ENCODE peak calls at places on chromosome 15, in four cellular contexts. One of them, this sample, is unnamed. For H3K9me3, the result is how much of the 10 kb centered on the place peaks cover.

GRCh38 chr15:88894819-88895767 is at the start of gene HAPLN3:
- DNase-seq in neuronal stem cell: no peak
- DNase-seq in fibroblast of lung: peak
- DNase-seq in hepatocyte: peak
- DNase-seq in this sample: peak

GRCh38 chr15:82986442-82986780 is 401 bp downstream of the RAMAC start:
- DNase-seq in neuronal stem cell: no peak
- DNase-seq in hepatocyte: no peak
- DNase-seq in fibroblast of lung: no peak
- DNase-seq in this sample: no peak

GRCh38 chr15:48577495-48577894 is 68.0 kb downstream of the FBN1 start:
- DNase-seq in fibroblast of lung: peak
- DNase-seq in neuronal stem cell: no peak
- DNase-seq in hepatocyte: no peak
- DNase-seq in this sample: peak

GRCh38 chr15:73467758-73468157 is 24.8 kb downstream of the REC114 start:
- DNase-seq in hepatocyte: no peak
- DNase-seq in neuronal stem cell: no peak
- DNase-seq in fibroblast of lung: no peak
- DNase-seq in this sample: no peak

GRCh38 chr15:75891895-75892294 is 11.8 kb upstream of the FBXO22 start:
- DNase-seq in neuronal stem cell: no peak
- DNase-seq in hepatocyte: peak
- DNase-seq in fibroblast of lung: peak
- DNase-seq in this sample: peak

GRCh38 chr15:52976050-52976449 is 185.9 kb upstream of the ONECUT1 start:
- DNase-seq in hepatocyte: peak
- DNase-seq in neuronal stem cell: no peak
- DNase-seq in fibroblast of lung: no peak
- DNase-seq in this sample: no peak

GRCh38 chr15:81863157-81863556 is 182.7 kb downstream of the MEX3B start:
- DNase-seq in neuronal stem cell: no peak
- DNase-seq in hepatocyte: no peak
- DNase-seq in fibroblast of lung: peak
- DNase-seq in this sample: peak

GRCh38 chr15:89399070-89399389 is 64.4 kb upstream of the POLG start:
- DNase-seq in hepatocyte: no peak
- DNase-seq in fibroblast of lung: no peak
- DNase-seq in neuronal stem cell: no peak
- DNase-seq in this sample: no peak

GRCh38 chr15:52569244-52569585 is 385 bp upstream of the ARPP19 start:
- DNase-seq in fibroblast of lung: no peak
- DNase-seq in neuronal stem cell: no peak
- DNase-seq in hepatocyte: no peak
- DNase-seq in this sample: no peak

GRCh38 chr15:70347766-70348558 is 250.2 kb upstream of the TLE3 start:
- DNase-seq in hepatocyte: no peak
- DNase-seq in fibroblast of lung: no peak
- DNase-seq in neuronal stem cell: no peak
- DNase-seq in this sample: no peak

GRCh38 chr15:25184356-25185155 is 229.8 kb downstream of the SNRPN start:
- DNase-seq in hepatocyte: no peak
- DNase-seq in neuronal stem cell: no peak
- DNase-seq in fibroblast of lung: no peak
- DNase-seq in this sample: no peak

GRCh38 chr15:90219421-90220141 is 14.2 kb downstream of the CIB1 start:
- DNase-seq in fibroblast of lung: no peak
- DNase-seq in neuronal stem cell: peak
- DNase-seq in hepatocyte: peak
- DNase-seq in this sample: peak

GRCh38 chr15:32831458-32831857 is 113.7 kb downstream of the GREM1 start:
- DNase-seq in fibroblast of lung: peak
- DNase-seq in hepatocyte: no peak
- DNase-seq in neuronal stem cell: no peak
- DNase-seq in this sample: no peak

GRCh38 chr15:51494411-51495314 is 127.9 kb downstream of the DMXL2 start:
- DNase-seq in hepatocyte: no peak
- DNase-seq in neuronal stem cell: no peak
- DNase-seq in fibroblast of lung: peak
- DNase-seq in this sample: peak

GRCh38 chr15:72339777-72340177 is 19.8 kb upstream of the CELF6 start:
- DNase-seq in fibroblast of lung: peak
- DNase-seq in neuronal stem cell: no peak
- DNase-seq in hepatocyte: peak
- DNase-seq in this sample: peak

GRCh38 chr15:31435891-31436628 is 109.4 kb downstream of the KLF13 start:
- DNase-seq in hepatocyte: no peak
- DNase-seq in neuronal stem cell: no peak
- DNase-seq in fibroblast of lung: no peak
- DNase-seq in this sample: no peak

GRCh38 chr15:68205949-68206539 is 912 bp upstream of the CALML4 start:
- DNase-seq in neuronal stem cell: no peak
- DNase-seq in fibroblast of lung: no peak
- DNase-seq in hepatocyte: peak
- DNase-seq in this sample: no peak

GRCh38 chr15:69469467-69470191 is 17.0 kb downstream of the RPLP1 start:
- DNase-seq in neuronal stem cell: no peak
- DNase-seq in hepatocyte: peak
- DNase-seq in fibroblast of lung: peak
- DNase-seq in this sample: peak

GRCh38 chr15:79432345-79433311 is 492 bp downstream of the MINAR1 start:
- DNase-seq in fibroblast of lung: no peak
- DNase-seq in neuronal stem cell: no peak
- DNase-seq in hepatocyte: peak
- DNase-seq in this sample: no peak

GRCh38 chr15:79430901-79431635 is 1.1 kb upstream of the MINAR1 start:
- DNase-seq in fibroblast of lung: peak
- DNase-seq in hepatocyte: no peak
- DNase-seq in neuronal stem cell: peak
- DNase-seq in this sample: peak

GRCh38 chr15:79425591-79426295 is 6.4 kb upstream of the MINAR1 start:
- DNase-seq in hepatocyte: no peak
- DNase-seq in neuronal stem cell: no peak
- DNase-seq in fibroblast of lung: no peak
- DNase-seq in this sample: no peak

GRCh38 chr15:79431636-79432344 is at the start of gene MINAR1:
- DNase-seq in fibroblast of lung: peak
- DNase-seq in hepatocyte: peak
- DNase-seq in neuronal stem cell: peak
- DNase-seq in this sample: peak

DNA sequence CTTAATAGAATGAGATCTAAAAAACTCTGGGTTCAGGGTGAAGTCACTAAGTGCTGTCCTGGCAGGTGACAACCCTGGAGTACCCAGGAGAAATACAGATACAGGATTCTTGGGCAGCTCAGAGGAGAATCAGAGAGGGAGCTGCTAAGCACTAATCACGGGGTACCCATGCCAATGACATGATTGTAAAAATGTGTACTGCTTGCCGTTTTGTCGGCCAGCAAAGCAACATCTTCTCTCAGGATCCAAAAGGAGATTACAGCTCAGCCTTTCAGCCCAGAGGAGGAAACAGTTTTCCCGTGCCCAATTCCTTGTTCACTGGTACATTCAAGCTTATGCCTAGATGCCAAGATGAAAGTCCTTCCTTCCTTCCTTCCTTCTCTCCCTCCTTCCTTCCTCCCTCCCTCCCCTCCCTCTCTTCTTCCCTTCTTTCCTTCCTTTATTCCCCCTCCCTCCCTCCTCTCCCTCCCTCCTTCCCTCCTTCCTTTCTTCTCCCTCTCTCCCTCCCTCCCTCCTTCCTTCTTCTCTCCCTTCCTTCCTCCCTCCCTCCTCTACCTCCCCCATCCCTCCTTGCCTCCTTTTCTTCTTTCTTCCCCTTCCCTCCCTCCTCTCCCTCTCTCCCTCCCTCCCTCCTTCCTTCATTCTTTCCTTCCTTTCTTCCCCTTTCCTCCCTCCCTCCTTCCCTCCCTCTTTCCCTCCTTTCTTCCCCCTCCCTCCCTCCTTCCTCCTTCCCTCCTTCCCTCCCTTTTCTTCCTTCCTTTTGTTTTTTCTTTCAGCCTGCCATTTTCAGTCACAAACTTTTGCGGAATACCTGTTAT is 4.1 kb upstream of the MINAR1 start:
- DNase-seq in neuronal stem cell: no peak
- DNase-seq in fibroblast of lung: no peak
- DNase-seq in hepatocyte: no peak
- DNase-seq in this sample: no peak
- H3K9me3 ChIP-seq in neuronal stem cell: under half
- H3K9me3 ChIP-seq in fibroblast of lung: under half
- H3K9me3 ChIP-seq in hepatocyte: under half
- H3K9me3 ChIP-seq in this sample: under half

GRCh38 chr15:44149224-44149623 is 45.8 kb downstream of the FRMD5 start:
- DNase-seq in hepatocyte: no peak
- DNase-seq in fibroblast of lung: no peak
- DNase-seq in neuronal stem cell: no peak
- DNase-seq in this sample: no peak
- H2AFZ ChIP-seq in hepatocyte: no peak
- H2AFZ ChIP-seq in fibroblast of lung: no peak
- H2AFZ ChIP-seq in neuronal stem cell: no peak
- H2AFZ ChIP-seq in this sample: no peak

GRCh38 chr15:26352909-26353308 is 420.0 kb downstream of the GABRB3 start:
- DNase-seq in fibroblast of lung: no peak
- DNase-seq in neuronal stem cell: no peak
- DNase-seq in hepatocyte: no peak
- DNase-seq in this sample: no peak
- H3K9me3 ChIP-seq in fibroblast of lung: under half
- H3K9me3 ChIP-seq in neuronal stem cell: under half
- H3K9me3 ChIP-seq in hepatocyte: under half
- H3K9me3 ChIP-seq in this sample: under half

GRCh38 chr15:74891469-74891868 is 1.6 kb downstream of the MPI start:
- DNase-seq in neuronal stem cell: no peak
- DNase-seq in fibroblast of lung: no peak
- DNase-seq in hepatocyte: no peak
- DNase-seq in this sample: no peak

GRCh38 chr15:74885461-74885860 is 4.4 kb upstream of the MPI start:
- DNase-seq in hepatocyte: no peak
- DNase-seq in fibroblast of lung: no peak
- DNase-seq in neuronal stem cell: no peak
- DNase-seq in this sample: no peak

GRCh38 chr15:74889882-74890768 is at the start of gene MPI:
- DNase-seq in hepatocyte: peak
- DNase-seq in neuronal stem cell: peak
- DNase-seq in fibroblast of lung: peak
- DNase-seq in this sample: peak

GRCh38 chr15:74889390-74889881 is 406 bp upstream of the MPI start:
- DNase-seq in hepatocyte: no peak
- DNase-seq in neuronal stem cell: no peak
- DNase-seq in fibroblast of lung: peak
- DNase-seq in this sample: peak

DNA sequence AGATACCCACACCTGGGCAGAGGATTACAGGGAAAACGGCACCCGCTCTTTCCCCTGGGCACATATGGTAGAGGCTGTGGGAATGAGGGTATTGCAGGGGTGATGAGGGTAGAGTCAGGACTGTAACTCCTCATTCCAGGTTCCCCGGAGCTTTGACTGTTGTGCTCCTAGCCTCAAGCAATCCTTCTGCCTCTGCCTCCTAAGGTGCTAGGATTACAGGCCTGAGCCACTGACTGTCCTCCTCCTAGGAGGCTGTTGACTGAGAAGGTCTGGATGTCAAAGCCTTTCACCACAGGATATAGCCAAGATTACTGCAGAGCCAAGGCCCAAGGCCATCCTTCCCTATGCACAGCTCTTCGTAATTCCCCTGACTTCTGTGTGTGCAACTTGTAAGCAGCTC is 1.1 kb upstream of the MPI start:
- DNase-seq in hepatocyte: no peak
- DNase-seq in neuronal stem cell: no peak
- DNase-seq in fibroblast of lung: no peak
- DNase-seq in this sample: no peak
- H2AFZ ChIP-seq in hepatocyte: no peak
- H2AFZ ChIP-seq in neuronal stem cell: peak
- H2AFZ ChIP-seq in fibroblast of lung: no peak
- H2AFZ ChIP-seq in this sample: no peak

GRCh38 chr15:58026552-58026951 is 39.0 kb downstream of the ALDH1A2 start:
- DNase-seq in fibroblast of lung: no peak
- DNase-seq in neuronal stem cell: no peak
- DNase-seq in hepatocyte: no peak
- DNase-seq in this sample: no peak

GRCh38 chr15:58021332-58022230 is 43.9 kb downstream of the ALDH1A2 start:
- DNase-seq in neuronal stem cell: no peak
- DNase-seq in hepatocyte: no peak
- DNase-seq in fibroblast of lung: no peak
- DNase-seq in this sample: no peak

DNA sequence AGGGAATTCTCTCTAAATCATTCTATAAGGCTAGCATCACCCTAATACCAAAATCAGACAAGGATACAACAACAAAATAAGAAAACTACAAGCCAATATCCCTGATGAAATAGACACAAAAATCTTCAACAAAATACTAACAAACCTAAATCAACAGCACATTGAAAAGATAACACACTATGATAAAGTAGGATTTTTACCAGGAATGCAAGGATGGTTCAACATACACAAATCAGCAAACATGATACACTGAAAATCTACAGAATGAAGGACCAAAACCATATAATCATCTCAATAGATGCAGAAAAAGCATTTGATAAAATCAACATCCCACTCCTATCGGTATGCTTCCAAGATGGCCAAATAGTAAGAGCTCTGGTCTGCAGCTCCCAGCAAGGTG is 39.5 kb downstream of the ALDH1A2 start:
- DNase-seq in neuronal stem cell: no peak
- DNase-seq in fibroblast of lung: no peak
- DNase-seq in hepatocyte: no peak
- DNase-seq in this sample: no peak
- H3K9me3 ChIP-seq in neuronal stem cell: under half
- H3K9me3 ChIP-seq in fibroblast of lung: under half
- H3K9me3 ChIP-seq in hepatocyte: under half
- H3K9me3 ChIP-seq in this sample: under half

GRCh38 chr15:62904041-62904440 is 138.5 kb upstream of the TPM1 start:
- DNase-seq in hepatocyte: no peak
- DNase-seq in neuronal stem cell: no peak
- DNase-seq in fibroblast of lung: no peak
- DNase-seq in this sample: no peak

GRCh38 chr15:62901916-62902554 is 140.5 kb upstream of the TPM1 start:
- DNase-seq in fibroblast of lung: no peak
- DNase-seq in neuronal stem cell: no peak
- DNase-seq in hepatocyte: no peak
- DNase-seq in this sample: no peak

GRCh38 chr15:62904511-62904910 is 138.0 kb upstream of the TPM1 start:
- DNase-seq in neuronal stem cell: no peak
- DNase-seq in hepatocyte: no peak
- DNase-seq in fibroblast of lung: no peak
- DNase-seq in this sample: no peak

GRCh38 chr15:62902821-62903220 is 139.7 kb upstream of the TPM1 start:
- DNase-seq in fibroblast of lung: no peak
- DNase-seq in hepatocyte: no peak
- DNase-seq in neuronal stem cell: no peak
- DNase-seq in this sample: no peak

DNA sequence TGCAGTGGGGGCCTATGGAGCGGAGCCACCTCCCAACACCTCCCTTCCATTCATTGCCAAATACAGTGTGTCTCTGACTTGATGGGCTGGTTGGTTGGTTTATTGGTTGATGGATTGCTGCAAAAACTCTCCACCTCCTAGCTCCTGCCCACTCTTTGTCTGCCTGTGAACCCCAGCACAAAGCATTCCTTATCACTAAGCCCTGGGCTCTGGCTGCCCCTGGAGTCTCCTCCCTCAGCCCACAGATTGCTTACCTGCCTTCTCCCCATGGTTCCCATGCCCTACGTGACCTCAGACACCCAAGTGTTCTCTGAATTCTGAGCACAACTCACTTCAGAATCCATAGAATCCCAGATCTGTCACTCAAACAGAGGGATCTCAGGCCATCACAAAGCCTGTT is 139.1 kb upstream of the TPM1 start:
- DNase-seq in hepatocyte: no peak
- DNase-seq in neuronal stem cell: peak
- DNase-seq in fibroblast of lung: no peak
- DNase-seq in this sample: no peak
- H2AFZ ChIP-seq in hepatocyte: no peak
- H2AFZ ChIP-seq in neuronal stem cell: no peak
- H2AFZ ChIP-seq in fibroblast of lung: no peak
- H2AFZ ChIP-seq in this sample: no peak